ENCODE peak calls at places on chromosomes 3 and 15, in ten cellular contexts. One of them, this sample, is unnamed.

GRCh38 chr3:136787226-136787793 is 31.6 kb upstream of the SLC35G2 start:
- DNase-seq in activated T-cell treated with anti-CD3 and anti-CD28 coated beads, Interleukin-2, amount 50 U/mL, for 24 hours: no peak
- DNase-seq in glutamatergic neuron: no peak
- DNase-seq in mucosa of descending colon: no peak
- DNase-seq in MCF 10A: peak
- DNase-seq in colonic mucosa: peak
- DNase-seq in AG08395: peak
- DNase-seq in islet precursor cell: no peak
- DNase-seq in stimulated activated CD4-positive, alpha-beta T cell treated with anti-CD3 and anti-CD28 coated beads, Interleukin-1b, Interleukin-23, amount 100 ng/mL, for 24 hours: no peak
- DNase-seq in fibroblast of lung: peak
- DNase-seq in this sample: no peak

GRCh38 chr15:59255647-59256380 is 49.2 kb downstream of the LDHAL6B start:
- DNase-seq in activated T-cell treated with anti-CD3 and anti-CD28 coated beads, Interleukin-2, amount 50 U/mL, for 24 hours: no peak
- DNase-seq in glutamatergic neuron: no peak
- DNase-seq in mucosa of descending colon: no peak
- DNase-seq in MCF 10A: no peak
- DNase-seq in colonic mucosa: peak
- DNase-seq in AG08395: no peak
- DNase-seq in islet precursor cell: no peak
- DNase-seq in stimulated activated CD4-positive, alpha-beta T cell treated with anti-CD3 and anti-CD28 coated beads, Interleukin-1b, Interleukin-23, amount 100 ng/mL, for 24 hours: no peak
- DNase-seq in fibroblast of lung: peak
- DNase-seq in this sample: no peak

GRCh38 chr3:41974223-41974622 is 12.3 kb upstream of the ULK4 start:
- DNase-seq in activated T-cell treated with anti-CD3 and anti-CD28 coated beads, Interleukin-2, amount 50 U/mL, for 24 hours: no peak
- DNase-seq in glutamatergic neuron: no peak
- DNase-seq in mucosa of descending colon: no peak
- DNase-seq in MCF 10A: no peak
- DNase-seq in colonic mucosa: no peak
- DNase-seq in AG08395: no peak
- DNase-seq in islet precursor cell: no peak
- DNase-seq in stimulated activated CD4-positive, alpha-beta T cell treated with anti-CD3 and anti-CD28 coated beads, Interleukin-1b, Interleukin-23, amount 100 ng/mL, for 24 hours: no peak
- DNase-seq in fibroblast of lung: no peak
- DNase-seq in this sample: no peak

GRCh38 chr3:51379301-51379700 is 5.8 kb upstream of the MANF start:
- DNase-seq in activated T-cell treated with anti-CD3 and anti-CD28 coated beads, Interleukin-2, amount 50 U/mL, for 24 hours: peak
- DNase-seq in glutamatergic neuron: peak
- DNase-seq in mucosa of descending colon: no peak
- DNase-seq in MCF 10A: no peak
- DNase-seq in colonic mucosa: no peak
- DNase-seq in AG08395: no peak
- DNase-seq in islet precursor cell: no peak
- DNase-seq in stimulated activated CD4-positive, alpha-beta T cell treated with anti-CD3 and anti-CD28 coated beads, Interleukin-1b, Interleukin-23, amount 100 ng/mL, for 24 hours: no peak
- DNase-seq in fibroblast of lung: no peak
- DNase-seq in this sample: no peak

GRCh38 chr3:97259263-97259662 is 444.9 kb downstream of the EPHA6 start:
- DNase-seq in activated T-cell treated with anti-CD3 and anti-CD28 coated beads, Interleukin-2, amount 50 U/mL, for 24 hours: no peak
- DNase-seq in glutamatergic neuron: no peak
- DNase-seq in mucosa of descending colon: no peak
- DNase-seq in MCF 10A: no peak
- DNase-seq in colonic mucosa: no peak
- DNase-seq in AG08395: no peak
- DNase-seq in islet precursor cell: no peak
- DNase-seq in stimulated activated CD4-positive, alpha-beta T cell treated with anti-CD3 and anti-CD28 coated beads, Interleukin-1b, Interleukin-23, amount 100 ng/mL, for 24 hours: no peak
- DNase-seq in fibroblast of lung: no peak
- DNase-seq in this sample: no peak

GRCh38 chr3:141402476-141403171 is 34.3 kb downstream of the ZBTB38 start:
- DNase-seq in activated T-cell treated with anti-CD3 and anti-CD28 coated beads, Interleukin-2, amount 50 U/mL, for 24 hours: peak
- DNase-seq in glutamatergic neuron: peak
- DNase-seq in mucosa of descending colon: peak
- DNase-seq in MCF 10A: peak
- DNase-seq in colonic mucosa: peak
- DNase-seq in AG08395: peak
- DNase-seq in islet precursor cell: peak
- DNase-seq in stimulated activated CD4-positive, alpha-beta T cell treated with anti-CD3 and anti-CD28 coated beads, Interleukin-1b, Interleukin-23, amount 100 ng/mL, for 24 hours: no peak
- DNase-seq in fibroblast of lung: peak
- DNase-seq in this sample: no peak

GRCh38 chr3:184611606-184612304 is 50.2 kb downstream of the EPHB3 start:
- DNase-seq in activated T-cell treated with anti-CD3 and anti-CD28 coated beads, Interleukin-2, amount 50 U/mL, for 24 hours: no peak
- DNase-seq in glutamatergic neuron: no peak
- DNase-seq in mucosa of descending colon: no peak
- DNase-seq in MCF 10A: no peak
- DNase-seq in colonic mucosa: no peak
- DNase-seq in AG08395: no peak
- DNase-seq in islet precursor cell: no peak
- DNase-seq in stimulated activated CD4-positive, alpha-beta T cell treated with anti-CD3 and anti-CD28 coated beads, Interleukin-1b, Interleukin-23, amount 100 ng/mL, for 24 hours: no peak
- DNase-seq in fibroblast of lung: peak
- DNase-seq in this sample: no peak

GRCh38 chr3:103083848-103084631 is 649.2 kb downstream of the ZPLD1 start:
- DNase-seq in activated T-cell treated with anti-CD3 and anti-CD28 coated beads, Interleukin-2, amount 50 U/mL, for 24 hours: no peak
- DNase-seq in glutamatergic neuron: no peak
- DNase-seq in mucosa of descending colon: no peak
- DNase-seq in MCF 10A: no peak
- DNase-seq in colonic mucosa: no peak
- DNase-seq in AG08395: no peak
- DNase-seq in islet precursor cell: no peak
- DNase-seq in stimulated activated CD4-positive, alpha-beta T cell treated with anti-CD3 and anti-CD28 coated beads, Interleukin-1b, Interleukin-23, amount 100 ng/mL, for 24 hours: no peak
- DNase-seq in fibroblast of lung: no peak
- DNase-seq in this sample: no peak

GRCh38 chr3:153319691-153320552 is 157.9 kb downstream of the RAP2B start:
- DNase-seq in activated T-cell treated with anti-CD3 and anti-CD28 coated beads, Interleukin-2, amount 50 U/mL, for 24 hours: no peak
- DNase-seq in glutamatergic neuron: no peak
- DNase-seq in mucosa of descending colon: no peak
- DNase-seq in MCF 10A: no peak
- DNase-seq in colonic mucosa: no peak
- DNase-seq in AG08395: no peak
- DNase-seq in islet precursor cell: no peak
- DNase-seq in stimulated activated CD4-positive, alpha-beta T cell treated with anti-CD3 and anti-CD28 coated beads, Interleukin-1b, Interleukin-23, amount 100 ng/mL, for 24 hours: no peak
- DNase-seq in fibroblast of lung: no peak
- DNase-seq in this sample: no peak

GRCh38 chr3:54641226-54642014 is 286.4 kb downstream of the LRTM1 start:
- DNase-seq in activated T-cell treated with anti-CD3 and anti-CD28 coated beads, Interleukin-2, amount 50 U/mL, for 24 hours: no peak
- DNase-seq in glutamatergic neuron: no peak
- DNase-seq in mucosa of descending colon: no peak
- DNase-seq in MCF 10A: no peak
- DNase-seq in colonic mucosa: no peak
- DNase-seq in AG08395: no peak
- DNase-seq in islet precursor cell: no peak
- DNase-seq in stimulated activated CD4-positive, alpha-beta T cell treated with anti-CD3 and anti-CD28 coated beads, Interleukin-1b, Interleukin-23, amount 100 ng/mL, for 24 hours: no peak
- DNase-seq in fibroblast of lung: no peak
- DNase-seq in this sample: no peak

GRCh38 chr3:106085998-106086397 is 217.2 kb upstream of the CBLB start:
- DNase-seq in activated T-cell treated with anti-CD3 and anti-CD28 coated beads, Interleukin-2, amount 50 U/mL, for 24 hours: no peak
- DNase-seq in glutamatergic neuron: no peak
- DNase-seq in mucosa of descending colon: no peak
- DNase-seq in MCF 10A: no peak
- DNase-seq in colonic mucosa: no peak
- DNase-seq in AG08395: no peak
- DNase-seq in islet precursor cell: no peak
- DNase-seq in stimulated activated CD4-positive, alpha-beta T cell treated with anti-CD3 and anti-CD28 coated beads, Interleukin-1b, Interleukin-23, amount 100 ng/mL, for 24 hours: no peak
- DNase-seq in fibroblast of lung: no peak
- DNase-seq in this sample: no peak

GRCh38 chr15:22810735-22811338 is 24.4 kb downstream of the NIPA1 start:
- DNase-seq in activated T-cell treated with anti-CD3 and anti-CD28 coated beads, Interleukin-2, amount 50 U/mL, for 24 hours: no peak
- DNase-seq in glutamatergic neuron: no peak
- DNase-seq in mucosa of descending colon: no peak
- DNase-seq in MCF 10A: no peak
- DNase-seq in colonic mucosa: no peak
- DNase-seq in AG08395: no peak
- DNase-seq in islet precursor cell: no peak
- DNase-seq in stimulated activated CD4-positive, alpha-beta T cell treated with anti-CD3 and anti-CD28 coated beads, Interleukin-1b, Interleukin-23, amount 100 ng/mL, for 24 hours: no peak
- DNase-seq in fibroblast of lung: no peak
- DNase-seq in this sample: no peak

GRCh38 chr3:188890572-188891270 is 281.1 kb upstream of the TPRG1 start:
- DNase-seq in activated T-cell treated with anti-CD3 and anti-CD28 coated beads, Interleukin-2, amount 50 U/mL, for 24 hours: no peak
- DNase-seq in glutamatergic neuron: no peak
- DNase-seq in mucosa of descending colon: no peak
- DNase-seq in MCF 10A: no peak
- DNase-seq in colonic mucosa: no peak
- DNase-seq in AG08395: peak
- DNase-seq in islet precursor cell: no peak
- DNase-seq in stimulated activated CD4-positive, alpha-beta T cell treated with anti-CD3 and anti-CD28 coated beads, Interleukin-1b, Interleukin-23, amount 100 ng/mL, for 24 hours: no peak
- DNase-seq in fibroblast of lung: peak
- DNase-seq in this sample: no peak

GRCh38 chr3:95939235-95939824 is 875.1 kb upstream of the EPHA6 start:
- DNase-seq in activated T-cell treated with anti-CD3 and anti-CD28 coated beads, Interleukin-2, amount 50 U/mL, for 24 hours: no peak
- DNase-seq in glutamatergic neuron: no peak
- DNase-seq in mucosa of descending colon: no peak
- DNase-seq in MCF 10A: no peak
- DNase-seq in colonic mucosa: no peak
- DNase-seq in AG08395: no peak
- DNase-seq in islet precursor cell: no peak
- DNase-seq in stimulated activated CD4-positive, alpha-beta T cell treated with anti-CD3 and anti-CD28 coated beads, Interleukin-1b, Interleukin-23, amount 100 ng/mL, for 24 hours: no peak
- DNase-seq in fibroblast of lung: no peak
- DNase-seq in this sample: no peak

GRCh38 chr15:81410318-81410753 is 36.3 kb upstream of the TMC3 start:
- DNase-seq in activated T-cell treated with anti-CD3 and anti-CD28 coated beads, Interleukin-2, amount 50 U/mL, for 24 hours: peak
- DNase-seq in glutamatergic neuron: no peak
- DNase-seq in mucosa of descending colon: no peak
- DNase-seq in MCF 10A: peak
- DNase-seq in colonic mucosa: peak
- DNase-seq in AG08395: peak
- DNase-seq in islet precursor cell: peak
- DNase-seq in stimulated activated CD4-positive, alpha-beta T cell treated with anti-CD3 and anti-CD28 coated beads, Interleukin-1b, Interleukin-23, amount 100 ng/mL, for 24 hours: no peak
- DNase-seq in fibroblast of lung: peak
- DNase-seq in this sample: peak

GRCh38 chr15:27734785-27735495 is 364.2 kb downstream of the OCA2 start:
- DNase-seq in activated T-cell treated with anti-CD3 and anti-CD28 coated beads, Interleukin-2, amount 50 U/mL, for 24 hours: no peak
- DNase-seq in glutamatergic neuron: no peak
- DNase-seq in mucosa of descending colon: no peak
- DNase-seq in MCF 10A: no peak
- DNase-seq in colonic mucosa: no peak
- DNase-seq in AG08395: no peak
- DNase-seq in islet precursor cell: no peak
- DNase-seq in stimulated activated CD4-positive, alpha-beta T cell treated with anti-CD3 and anti-CD28 coated beads, Interleukin-1b, Interleukin-23, amount 100 ng/mL, for 24 hours: no peak
- DNase-seq in fibroblast of lung: no peak
- DNase-seq in this sample: no peak

GRCh38 chr3:59559721-59560514 is 510.1 kb upstream of the CFAP20DC start:
- DNase-seq in activated T-cell treated with anti-CD3 and anti-CD28 coated beads, Interleukin-2, amount 50 U/mL, for 24 hours: peak
- DNase-seq in glutamatergic neuron: no peak
- DNase-seq in mucosa of descending colon: no peak
- DNase-seq in MCF 10A: peak
- DNase-seq in colonic mucosa: no peak
- DNase-seq in AG08395: peak
- DNase-seq in islet precursor cell: peak
- DNase-seq in stimulated activated CD4-positive, alpha-beta T cell treated with anti-CD3 and anti-CD28 coated beads, Interleukin-1b, Interleukin-23, amount 100 ng/mL, for 24 hours: no peak
- DNase-seq in fibroblast of lung: peak
- DNase-seq in this sample: peak

GRCh38 chr3:79521221-79521848 is 246.5 kb downstream of the ROBO1 start:
- DNase-seq in activated T-cell treated with anti-CD3 and anti-CD28 coated beads, Interleukin-2, amount 50 U/mL, for 24 hours: no peak
- DNase-seq in glutamatergic neuron: no peak
- DNase-seq in mucosa of descending colon: no peak
- DNase-seq in MCF 10A: peak
- DNase-seq in colonic mucosa: no peak
- DNase-seq in AG08395: peak
- DNase-seq in islet precursor cell: no peak
- DNase-seq in stimulated activated CD4-positive, alpha-beta T cell treated with anti-CD3 and anti-CD28 coated beads, Interleukin-1b, Interleukin-23, amount 100 ng/mL, for 24 hours: no peak
- DNase-seq in fibroblast of lung: peak
- DNase-seq in this sample: peak

GRCh38 chr15:66704019-66704782 is 2.2 kb downstream of the SMAD6 start:
- DNase-seq in activated T-cell treated with anti-CD3 and anti-CD28 coated beads, Interleukin-2, amount 50 U/mL, for 24 hours: peak
- DNase-seq in glutamatergic neuron: no peak
- DNase-seq in mucosa of descending colon: no peak
- DNase-seq in MCF 10A: no peak
- DNase-seq in colonic mucosa: peak
- DNase-seq in AG08395: no peak
- DNase-seq in islet precursor cell: no peak
- DNase-seq in stimulated activated CD4-positive, alpha-beta T cell treated with anti-CD3 and anti-CD28 coated beads, Interleukin-1b, Interleukin-23, amount 100 ng/mL, for 24 hours: no peak
- DNase-seq in fibroblast of lung: no peak
- DNase-seq in this sample: no peak

GRCh38 chr3:154969366-154969765 is 110.8 kb upstream of the MME start:
- DNase-seq in activated T-cell treated with anti-CD3 and anti-CD28 coated beads, Interleukin-2, amount 50 U/mL, for 24 hours: no peak
- DNase-seq in glutamatergic neuron: no peak
- DNase-seq in mucosa of descending colon: no peak
- DNase-seq in MCF 10A: no peak
- DNase-seq in colonic mucosa: no peak
- DNase-seq in AG08395: no peak
- DNase-seq in islet precursor cell: no peak
- DNase-seq in stimulated activated CD4-positive, alpha-beta T cell treated with anti-CD3 and anti-CD28 coated beads, Interleukin-1b, Interleukin-23, amount 100 ng/mL, for 24 hours: no peak
- DNase-seq in fibroblast of lung: no peak
- DNase-seq in this sample: no peak

GRCh38 chr3:27681249-27681748 is 40.8 kb downstream of the EOMES start:
- DNase-seq in activated T-cell treated with anti-CD3 and anti-CD28 coated beads, Interleukin-2, amount 50 U/mL, for 24 hours: no peak
- DNase-seq in glutamatergic neuron: no peak
- DNase-seq in mucosa of descending colon: no peak
- DNase-seq in MCF 10A: peak
- DNase-seq in colonic mucosa: no peak
- DNase-seq in AG08395: peak
- DNase-seq in islet precursor cell: peak
- DNase-seq in stimulated activated CD4-positive, alpha-beta T cell treated with anti-CD3 and anti-CD28 coated beads, Interleukin-1b, Interleukin-23, amount 100 ng/mL, for 24 hours: no peak
- DNase-seq in fibroblast of lung: peak
- DNase-seq in this sample: peak

GRCh38 chr3:10242182-10243065 is 5.8 kb upstream of the TATDN2 start:
- DNase-seq in activated T-cell treated with anti-CD3 and anti-CD28 coated beads, Interleukin-2, amount 50 U/mL, for 24 hours: peak
- DNase-seq in glutamatergic neuron: no peak
- DNase-seq in mucosa of descending colon: no peak
- DNase-seq in MCF 10A: no peak
- DNase-seq in colonic mucosa: peak
- DNase-seq in AG08395: peak
- DNase-seq in islet precursor cell: no peak
- DNase-seq in stimulated activated CD4-positive, alpha-beta T cell treated with anti-CD3 and anti-CD28 coated beads, Interleukin-1b, Interleukin-23, amount 100 ng/mL, for 24 hours: peak
- DNase-seq in fibroblast of lung: peak
- DNase-seq in this sample: no peak

GRCh38 chr3:18501679-18502343 is 76.7 kb upstream of the SATB1 start:
- DNase-seq in activated T-cell treated with anti-CD3 and anti-CD28 coated beads, Interleukin-2, amount 50 U/mL, for 24 hours: no peak
- DNase-seq in glutamatergic neuron: no peak
- DNase-seq in mucosa of descending colon: no peak
- DNase-seq in MCF 10A: peak
- DNase-seq in colonic mucosa: no peak
- DNase-seq in AG08395: no peak
- DNase-seq in islet precursor cell: peak
- DNase-seq in stimulated activated CD4-positive, alpha-beta T cell treated with anti-CD3 and anti-CD28 coated beads, Interleukin-1b, Interleukin-23, amount 100 ng/mL, for 24 hours: no peak
- DNase-seq in fibroblast of lung: no peak
- DNase-seq in this sample: peak

GRCh38 chr15:70576683-70577082 is 186.7 kb downstream of the UACA start:
- DNase-seq in activated T-cell treated with anti-CD3 and anti-CD28 coated beads, Interleukin-2, amount 50 U/mL, for 24 hours: no peak
- DNase-seq in glutamatergic neuron: no peak
- DNase-seq in mucosa of descending colon: no peak
- DNase-seq in MCF 10A: no peak
- DNase-seq in colonic mucosa: no peak
- DNase-seq in AG08395: no peak
- DNase-seq in islet precursor cell: peak
- DNase-seq in stimulated activated CD4-positive, alpha-beta T cell treated with anti-CD3 and anti-CD28 coated beads, Interleukin-1b, Interleukin-23, amount 100 ng/mL, for 24 hours: no peak
- DNase-seq in fibroblast of lung: peak
- DNase-seq in this sample: no peak

GRCh38 chr3:42500909-42501308 is 1.5 kb upstream of the VIPR1 start:
- DNase-seq in activated T-cell treated with anti-CD3 and anti-CD28 coated beads, Interleukin-2, amount 50 U/mL, for 24 hours: no peak
- DNase-seq in glutamatergic neuron: peak
- DNase-seq in mucosa of descending colon: no peak
- DNase-seq in MCF 10A: no peak
- DNase-seq in colonic mucosa: no peak
- DNase-seq in AG08395: no peak
- DNase-seq in islet precursor cell: no peak
- DNase-seq in stimulated activated CD4-positive, alpha-beta T cell treated with anti-CD3 and anti-CD28 coated beads, Interleukin-1b, Interleukin-23, amount 100 ng/mL, for 24 hours: no peak
- DNase-seq in fibroblast of lung: no peak
- DNase-seq in this sample: no peak

GRCh38 chr3:65846936-65847335 is 191.8 kb downstream of the MAGI1 start:
- DNase-seq in activated T-cell treated with anti-CD3 and anti-CD28 coated beads, Interleukin-2, amount 50 U/mL, for 24 hours: no peak
- DNase-seq in glutamatergic neuron: no peak
- DNase-seq in mucosa of descending colon: no peak
- DNase-seq in MCF 10A: no peak
- DNase-seq in colonic mucosa: no peak
- DNase-seq in AG08395: no peak
- DNase-seq in islet precursor cell: no peak
- DNase-seq in stimulated activated CD4-positive, alpha-beta T cell treated with anti-CD3 and anti-CD28 coated beads, Interleukin-1b, Interleukin-23, amount 100 ng/mL, for 24 hours: no peak
- DNase-seq in fibroblast of lung: no peak
- DNase-seq in this sample: no peak

GRCh38 chr3:46208167-46208704 is at the start of gene CCR1:
- DNase-seq in activated T-cell treated with anti-CD3 and anti-CD28 coated beads, Interleukin-2, amount 50 U/mL, for 24 hours: peak
- DNase-seq in glutamatergic neuron: no peak
- DNase-seq in mucosa of descending colon: peak
- DNase-seq in MCF 10A: peak
- DNase-seq in colonic mucosa: peak
- DNase-seq in AG08395: peak
- DNase-seq in islet precursor cell: peak
- DNase-seq in stimulated activated CD4-positive, alpha-beta T cell treated with anti-CD3 and anti-CD28 coated beads, Interleukin-1b, Interleukin-23, amount 100 ng/mL, for 24 hours: no peak
- DNase-seq in fibroblast of lung: peak
- DNase-seq in this sample: peak

GRCh38 chr3:45981321-45982038 is 14.1 kb downstream of the FYCO1 start:
- DNase-seq in activated T-cell treated with anti-CD3 and anti-CD28 coated beads, Interleukin-2, amount 50 U/mL, for 24 hours: no peak
- DNase-seq in glutamatergic neuron: no peak
- DNase-seq in mucosa of descending colon: no peak
- DNase-seq in MCF 10A: no peak
- DNase-seq in colonic mucosa: no peak
- DNase-seq in AG08395: peak
- DNase-seq in islet precursor cell: no peak
- DNase-seq in stimulated activated CD4-positive, alpha-beta T cell treated with anti-CD3 and anti-CD28 coated beads, Interleukin-1b, Interleukin-23, amount 100 ng/mL, for 24 hours: no peak
- DNase-seq in fibroblast of lung: peak
- DNase-seq in this sample: no peak

This sample was measured in mammary epithelial cell.